ENCODE peak calls at places on chromosomes 4 and X, in five cellular contexts. One of them, this sample, is unnamed.

GRCh38 chrX:31038585-31039326 is 33.1 kb downstream of the FTHL17 start:
- DNase-seq in esophagus muscularis mucosa: no peak
- DNase-seq in aorta: no peak
- DNase-seq in erythroblast: peak; percentile 32
- DNase-seq in colonic mucosa: peak; percentile 30
- DNase-seq in this sample: no peak

GRCh38 chrX:141935645-141936044 is 32.0 kb downstream of the MAGEC1 start:
- DNase-seq in esophagus muscularis mucosa: no peak
- DNase-seq in aorta: no peak
- DNase-seq in erythroblast: no peak
- DNase-seq in colonic mucosa: no peak
- DNase-seq in this sample: no peak

GRCh38 chrX:71998836-71999509 is 88.3 kb downstream of the NHSL2 start:
- DNase-seq in esophagus muscularis mucosa: no peak
- DNase-seq in aorta: no peak
- DNase-seq in erythroblast: peak; percentile 63
- DNase-seq in colonic mucosa: no peak
- DNase-seq in this sample: peak; percentile 64

GRCh38 chrX:120429776-120430535 is 39.1 kb downstream of the LAMP2 start:
- DNase-seq in esophagus muscularis mucosa: no peak
- DNase-seq in aorta: no peak
- DNase-seq in erythroblast: no peak
- DNase-seq in colonic mucosa: no peak
- DNase-seq in this sample: no peak

GRCh38 chrX:154486396-154487207 is at the start of gene UBL4A:
- DNase-seq in esophagus muscularis mucosa: no peak
- DNase-seq in aorta: peak; percentile 69
- DNase-seq in erythroblast: peak; percentile 81
- DNase-seq in colonic mucosa: peak; percentile 54
- DNase-seq in this sample: no peak

GRCh38 chr4:176792348-176793059 is at the start of gene VEGFC:
- DNase-seq in esophagus muscularis mucosa: no peak
- DNase-seq in aorta: peak; percentile 61
- DNase-seq in erythroblast: peak; percentile 14
- DNase-seq in colonic mucosa: peak; percentile 24
- DNase-seq in this sample: no peak

GRCh38 chrX:10239611-10240064 is 82.9 kb downstream of the CLCN4 start:
- DNase-seq in esophagus muscularis mucosa: no peak
- DNase-seq in aorta: peak; percentile 52
- DNase-seq in erythroblast: no peak
- DNase-seq in colonic mucosa: no peak
- DNase-seq in this sample: no peak

GRCh38 chrX:39900788-39901170 is 197.0 kb downstream of the BCOR start:
- DNase-seq in esophagus muscularis mucosa: no peak
- DNase-seq in aorta: no peak
- DNase-seq in erythroblast: no peak
- DNase-seq in colonic mucosa: no peak
- DNase-seq in this sample: no peak

GRCh38 chr4:46934731-46935130 is 25.7 kb upstream of the COX7B2 start:
- DNase-seq in esophagus muscularis mucosa: no peak
- DNase-seq in aorta: no peak
- DNase-seq in erythroblast: no peak
- DNase-seq in colonic mucosa: peak; percentile 23
- DNase-seq in this sample: no peak

GRCh38 chrX:9416562-9417319 is 48.1 kb upstream of the TBL1X start:
- DNase-seq in esophagus muscularis mucosa: no peak
- DNase-seq in aorta: peak; percentile 75
- DNase-seq in erythroblast: no peak
- DNase-seq in colonic mucosa: no peak
- DNase-seq in this sample: no peak

GRCh38 chrX:69060631-69061408 is 104.4 kb downstream of the PJA1 start:
- DNase-seq in esophagus muscularis mucosa: no peak
- DNase-seq in aorta: no peak
- DNase-seq in erythroblast: no peak
- DNase-seq in colonic mucosa: peak; percentile 64
- DNase-seq in this sample: peak; percentile 55

GRCh38 chrX:45322382-45322781 is 121.7 kb upstream of the DIPK2B start:
- DNase-seq in esophagus muscularis mucosa: no peak
- DNase-seq in aorta: peak; percentile 43
- DNase-seq in erythroblast: peak; percentile 1
- DNase-seq in colonic mucosa: peak; percentile 48
- DNase-seq in this sample: no peak

GRCh38 chr4:99506781-99507180 is 4.0 kb upstream of the C4orf17 start:
- DNase-seq in esophagus muscularis mucosa: no peak
- DNase-seq in aorta: no peak
- DNase-seq in erythroblast: no peak
- DNase-seq in colonic mucosa: no peak
- DNase-seq in this sample: no peak

GRCh38 chr4:48909697-48910096 is 3.1 kb upstream of the OCIAD2 start:
- DNase-seq in esophagus muscularis mucosa: no peak
- DNase-seq in aorta: peak; percentile 80
- DNase-seq in erythroblast: peak; percentile 59
- DNase-seq in colonic mucosa: no peak
- DNase-seq in this sample: no peak

GRCh38 chr4:7872264-7872771 is 67.3 kb downstream of the AFAP1 start:
- DNase-seq in esophagus muscularis mucosa: no peak
- DNase-seq in aorta: no peak
- DNase-seq in erythroblast: no peak
- DNase-seq in colonic mucosa: no peak
- DNase-seq in this sample: no peak

GRCh38 chr4:18075823-18076433 is 54.4 kb upstream of the LCORL start:
- DNase-seq in esophagus muscularis mucosa: no peak
- DNase-seq in aorta: peak; percentile 44
- DNase-seq in erythroblast: peak; percentile 56
- DNase-seq in colonic mucosa: peak; percentile 40
- DNase-seq in this sample: no peak

GRCh38 chr4:76072760-76073159 is 1.7 kb upstream of the ART3 start:
- DNase-seq in esophagus muscularis mucosa: no peak
- DNase-seq in aorta: no peak
- DNase-seq in erythroblast: no peak
- DNase-seq in colonic mucosa: no peak
- DNase-seq in this sample: no peak

GRCh38 chr4:145531791-145532190 is 50.1 kb downstream of the SMAD1 start:
- DNase-seq in esophagus muscularis mucosa: no peak
- DNase-seq in aorta: no peak
- DNase-seq in erythroblast: no peak
- DNase-seq in colonic mucosa: no peak
- DNase-seq in this sample: no peak

GRCh38 chr4:74161676-74162450 is 3.9 kb downstream of the MTHFD2L start:
- DNase-seq in esophagus muscularis mucosa: no peak
- DNase-seq in aorta: no peak
- DNase-seq in erythroblast: no peak
- DNase-seq in colonic mucosa: no peak
- DNase-seq in this sample: no peak

GRCh38 chr4:112840061-112840460 is 203.1 kb downstream of the LARP7 start:
- DNase-seq in esophagus muscularis mucosa: no peak
- DNase-seq in aorta: no peak
- DNase-seq in erythroblast: no peak
- DNase-seq in colonic mucosa: no peak
- DNase-seq in this sample: no peak

GRCh38 chr4:35760706-35761278 is 483.5 kb downstream of the ARAP2 start:
- DNase-seq in esophagus muscularis mucosa: no peak
- DNase-seq in aorta: no peak
- DNase-seq in erythroblast: peak; percentile 83
- DNase-seq in colonic mucosa: no peak
- DNase-seq in this sample: no peak

GRCh38 chr4:18020145-18020670 is 1.3 kb downstream of the LCORL start:
- DNase-seq in esophagus muscularis mucosa: no peak
- DNase-seq in aorta: no peak
- DNase-seq in erythroblast: peak; percentile 52
- DNase-seq in colonic mucosa: peak; percentile 51
- DNase-seq in this sample: no peak

GRCh38 chr4:108651068-108651794 is 832 bp downstream of the OSTC start:
- DNase-seq in esophagus muscularis mucosa: no peak
- DNase-seq in aorta: no peak
- DNase-seq in erythroblast: peak; percentile 63
- DNase-seq in colonic mucosa: no peak
- DNase-seq in this sample: no peak

GRCh38 chr4:121360496-121360895 is 20.3 kb downstream of the QRFPR start:
- DNase-seq in esophagus muscularis mucosa: no peak
- DNase-seq in aorta: no peak
- DNase-seq in erythroblast: no peak
- DNase-seq in colonic mucosa: no peak
- DNase-seq in this sample: no peak

GRCh38 chr4:25818293-25819240 is 44.2 kb downstream of the SEL1L3 start:
- DNase-seq in esophagus muscularis mucosa: no peak
- DNase-seq in aorta: no peak
- DNase-seq in erythroblast: no peak
- DNase-seq in colonic mucosa: no peak
- DNase-seq in this sample: no peak

GRCh38 chrX:73215263-73215662 is 612 bp upstream of the NAP1L2 start:
- DNase-seq in esophagus muscularis mucosa: no peak
- DNase-seq in aorta: no peak
- DNase-seq in erythroblast: no peak
- DNase-seq in colonic mucosa: no peak
- DNase-seq in this sample: no peak

GRCh38 chrX:148647666-148648065 is 147.2 kb downstream of the AFF2 start:
- DNase-seq in esophagus muscularis mucosa: no peak
- DNase-seq in aorta: no peak
- DNase-seq in erythroblast: no peak
- DNase-seq in colonic mucosa: no peak
- DNase-seq in this sample: no peak

GRCh38 chr4:21181716-21182115 is 481.5 kb downstream of the PACRGL start:
- DNase-seq in esophagus muscularis mucosa: no peak
- DNase-seq in aorta: no peak
- DNase-seq in erythroblast: no peak
- DNase-seq in colonic mucosa: no peak
- DNase-seq in this sample: no peak

GRCh38 chr4:79445371-79445781 is 37.3 kb upstream of the GK2 start:
- DNase-seq in esophagus muscularis mucosa: no peak
- DNase-seq in aorta: no peak
- DNase-seq in erythroblast: no peak
- DNase-seq in colonic mucosa: no peak
- DNase-seq in this sample: no peak

GRCh38 chr4:48043504-48043903 is 26.9 kb downstream of the NIPAL1 start:
- DNase-seq in esophagus muscularis mucosa: no peak
- DNase-seq in aorta: no peak
- DNase-seq in erythroblast: no peak
- DNase-seq in colonic mucosa: no peak
- DNase-seq in this sample: no peak

GRCh38 chr4:53943345-53944085 is 120.9 kb downstream of the CHIC2 start:
- DNase-seq in esophagus muscularis mucosa: no peak
- DNase-seq in aorta: no peak
- DNase-seq in erythroblast: no peak
- DNase-seq in colonic mucosa: no peak
- DNase-seq in this sample: no peak

GRCh38 chr4:88017516-88018302 is 10.3 kb downstream of the PKD2 start:
- DNase-seq in esophagus muscularis mucosa: no peak
- DNase-seq in aorta: no peak
- DNase-seq in erythroblast: no peak
- DNase-seq in colonic mucosa: no peak
- DNase-seq in this sample: no peak

This sample was measured in vagina.